ENCODE peak calls at places on chromosomes 13 and 19, in six cellular contexts. I is heart right ventricle; B is naive thymus-derived CD4-positive, alpha-beta T cell; C is CD4-positive, alpha-beta T cell; P is IMR-90; A is sigmoid colon. N is an unnamed sample.

GRCh38 chr13:31884556-31884955 is 145.2 kb downstream of the RXFP2 start:
- DNase-seq in I (no peak), B (no peak), C (no peak), P (no peak), A (no peak), N (no peak)

GRCh38 chr13:30033681-30034447 is 183.4 kb upstream of the UBL3 start:
- DNase-seq in I (no peak), B (no peak), C (no peak), P (peak), A (no peak), N (no peak)

GRCh38 chr13:48491423-48492122 is 41.3 kb downstream of the RCBTB2 start:
- DNase-seq in I (no peak), B (no peak), C (no peak), P (peak), A (no peak), N (no peak)

GRCh38 chr19:55694241-55694655 is 19.2 kb downstream of the EPN1 start:
- DNase-seq in I (no peak), B (no peak), C (no peak), P (no peak), A (no peak), N (peak)

GRCh38 chr19:18167975-18168645 is 5.5 kb upstream of the IFI30 start:
- DNase-seq in I (peak), B (peak), C (peak), P (peak), A (no peak), N (peak)

GRCh38 chr19:11141937-11142527 is 13.6 kb downstream of the SPC24 start:
- DNase-seq in I (no peak), B (no peak), C (no peak), P (no peak), A (no peak), N (no peak)

GRCh38 chr19:29811125-29812079 is at the start of gene CCNE1:
- DNase-seq in I (peak), B (peak), C (peak), P (peak), A (peak), N (peak)

GRCh38 chr19:12786950-12787349 is 4.3 kb upstream of the JUNB start:
- DNase-seq in I (no peak), B (no peak), C (no peak), P (no peak), A (no peak), N (no peak)

GRCh38 chr13:44231786-44232516 is 141.7 kb upstream of the SERP2 start:
- DNase-seq in I (peak), B (no peak), C (no peak), P (peak), A (peak), N (no peak)

GRCh38 chr19:33468361-33469170 is 53.0 kb downstream of the PEPD start:
- DNase-seq in I (no peak), B (no peak), C (no peak), P (peak), A (no peak), N (peak)

GRCh38 chr13:112990783-112991182 is 21.8 kb downstream of the MCF2L start:
- DNase-seq in I (no peak), B (no peak), C (no peak), P (no peak), A (no peak), N (no peak)

GRCh38 chr13:50715402-50716146 is 127.9 kb downstream of the DLEU7 start:
- DNase-seq in I (peak), B (no peak), C (no peak), P (no peak), A (peak), N (peak)

GRCh38 chr19:39360599-39360998 is 18.4 kb downstream of the SAMD4B start:
- DNase-seq in I (no peak), B (no peak), C (no peak), P (no peak), A (no peak), N (no peak)

GRCh38 chr19:46461537-46461936 is 9.8 kb downstream of the PNMA8A start:
- DNase-seq in I (no peak), B (no peak), C (no peak), P (no peak), A (no peak), N (no peak)

GRCh38 chr19:49101160-49101559 is 13.0 kb upstream of the LIN7B start:
- DNase-seq in I (no peak), B (no peak), C (no peak), P (no peak), A (no peak), N (no peak)

GRCh38 chr19:17719730-17720486 is 628 bp downstream of the MAP1S start:
- DNase-seq in I (peak), B (no peak), C (no peak), P (no peak), A (no peak), N (peak)

GRCh38 chr13:39512687-39513086 is 90.3 kb downstream of the LHFPL6 start:
- DNase-seq in I (no peak), B (no peak), C (no peak), P (no peak), A (no peak), N (no peak)

GRCh38 chr19:19170053-19170945 is at the start of gene MEF2B:
- DNase-seq in I (peak), B (peak), C (peak), P (peak), A (no peak), N (peak)

GRCh38 chr19:47190167-47190727 is 40.8 kb downstream of the BBC3 start:
- DNase-seq in I (peak), B (peak), C (peak), P (peak), A (peak), N (no peak)

GRCh38 chr19:31214086-31214485 is 135.2 kb downstream of the TSHZ3 start:
- DNase-seq in I (peak), B (peak), C (peak), P (peak), A (peak), N (peak)

GRCh38 chr19:47509973-47510372 is 4.9 kb downstream of the NAPA start:
- DNase-seq in I (no peak), B (no peak), C (no peak), P (no peak), A (peak), N (no peak)

GRCh38 chr13:107006646-107007045 is 438.7 kb upstream of the ARGLU1 start:
- DNase-seq in I (no peak), B (no peak), C (no peak), P (peak), A (no peak), N (no peak)

GRCh38 chr19:21202865-21203494 is 61.1 kb downstream of the ZNF431 start:
- DNase-seq in I (no peak), B (peak), C (peak), P (peak), A (no peak), N (no peak)

GRCh38 chr13:24627090-24627714 is 53.0 kb upstream of the ATP12A start:
- DNase-seq in I (no peak), B (no peak), C (no peak), P (no peak), A (no peak), N (no peak)

GRCh38 chr13:29922896-29923295 is 72.5 kb upstream of the UBL3 start:
- DNase-seq in I (no peak), B (no peak), C (no peak), P (peak), A (no peak), N (no peak)

GRCh38 chr13:40672310-40673060 is 6.0 kb upstream of the FOXO1 start:
- DNase-seq in I (no peak), B (no peak), C (no peak), P (peak), A (no peak), N (no peak)

GRCh38 chr19:20558011-20558410 is 7.6 kb downstream of the ZNF737 start:
- DNase-seq in I (peak), B (no peak), C (no peak), P (no peak), A (no peak), N (no peak)

GRCh38 chr19:30167206-30167903 is 204.8 kb upstream of the ZNF536 start:
- DNase-seq in I (no peak), B (no peak), C (no peak), P (no peak), A (no peak), N (no peak)

GRCh38 chr19:42095814-42096230 is 19.9 kb downstream of the ZNF574 start:
- DNase-seq in I (no peak), B (no peak), C (no peak), P (no peak), A (no peak), N (no peak)

GRCh38 chr13:107838592-107839161 is 376.7 kb downstream of the LIG4 start:
- DNase-seq in I (no peak), B (no peak), C (no peak), P (no peak), A (no peak), N (no peak)

GRCh38 chr19:18612772-18613588 is at the start of gene TMEM59L:
- DNase-seq in I (no peak), B (peak), C (no peak), P (no peak), A (no peak), N (peak)

GRCh38 chr19:55486971-55487883 is 1.0 kb upstream of the SSC5D start:
- DNase-seq in I (no peak), B (no peak), C (no peak), P (peak), A (peak), N (no peak)

GRCh38 chr13:51733656-51734334 is 70.2 kb downstream of the DHRS12 start:
- DNase-seq in I (no peak), B (no peak), C (no peak), P (peak), A (no peak), N (no peak)

GRCh38 chr13:40026174-40026585 is 370.7 kb downstream of the COG6 start:
- DNase-seq in I (no peak), B (peak), C (peak), P (peak), A (no peak), N (no peak)

GRCh38 chr19:7900931-7901330 is 2.7 kb upstream of the MAP2K7 start:
- DNase-seq in I (no peak), B (no peak), C (no peak), P (no peak), A (no peak), N (no peak)

GRCh38 chr13:111383591-111384440 is 63.4 kb downstream of the TEX29 start:
- DNase-seq in I (no peak), B (peak), C (no peak), P (no peak), A (no peak), N (peak)

GRCh38 chr19:54315956-54316355 is 3.0 kb upstream of the LILRA5 start:
- DNase-seq in I (no peak), B (no peak), C (no peak), P (no peak), A (no peak), N (no peak)

GRCh38 chr13:35906636-35907035 is 224.5 kb downstream of the DCLK1 start:
- DNase-seq in I (no peak), B (no peak), C (no peak), P (no peak), A (no peak), N (no peak)

GRCh38 chr13:53250272-53250875 is 221.8 kb downstream of the OLFM4 start:
- DNase-seq in I (no peak), B (peak), C (no peak), P (peak), A (no peak), N (no peak)

DNA sequence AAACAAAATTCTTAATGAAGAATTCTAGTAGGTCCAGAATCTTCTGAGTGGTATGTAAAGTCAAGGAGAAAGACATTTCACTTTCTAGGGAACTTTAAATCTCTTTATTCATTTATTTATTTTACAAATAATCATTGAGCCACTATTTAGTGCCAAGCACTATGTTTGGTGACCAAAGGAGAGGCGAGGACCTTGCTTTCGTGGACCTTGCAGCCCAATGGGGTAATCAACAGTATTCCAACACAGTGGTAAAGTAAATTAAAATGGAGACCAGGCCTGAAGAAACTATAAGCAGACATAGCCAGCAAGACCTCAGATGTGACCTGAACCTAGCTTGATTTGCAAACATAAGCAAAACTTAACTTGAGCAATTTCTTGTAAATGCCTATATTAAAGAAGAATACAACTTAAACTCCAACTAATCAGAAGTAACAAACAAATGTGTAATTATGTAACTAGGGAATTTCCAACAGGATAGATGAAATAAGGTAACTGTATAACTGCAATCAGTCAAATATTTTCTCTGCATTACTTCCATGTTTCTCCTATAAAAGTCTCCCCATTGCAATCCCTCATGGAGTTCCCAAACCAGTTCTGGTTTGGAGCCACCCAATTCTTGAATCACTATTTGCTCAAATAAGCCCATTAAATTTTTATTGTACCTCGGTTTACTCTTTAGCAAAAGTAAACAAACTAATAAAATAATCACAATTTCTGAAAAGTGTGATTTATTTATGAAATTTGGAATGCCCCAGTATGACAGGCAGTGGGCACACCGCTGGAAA is 67.6 kb downstream of the MBNL2 start:
- DNase-seq in I (no peak), B (no peak), C (no peak), P (no peak), A (no peak), N (no peak)
- H3K27ac ChIP-seq in I (no peak), B (no peak), C (no peak), P (no peak), A (peak), N (no peak)

GRCh38 chr19:37654118-37654517 is 1.1 kb downstream of the ZFP30 start:
- DNase-seq in I (no peak), B (peak), C (no peak), P (no peak), A (no peak), N (no peak)

GRCh38 chr19:37655689-37656491 is 625 bp upstream of the ZFP30 start:
- DNase-seq in I (peak), B (peak), C (peak), P (peak), A (peak), N (peak)

GRCh38 chr19:37654833-37655688 is at the start of gene ZFP30:
- DNase-seq in I (peak), B (peak), C (peak), P (peak), A (peak), N (peak)

DNA sequence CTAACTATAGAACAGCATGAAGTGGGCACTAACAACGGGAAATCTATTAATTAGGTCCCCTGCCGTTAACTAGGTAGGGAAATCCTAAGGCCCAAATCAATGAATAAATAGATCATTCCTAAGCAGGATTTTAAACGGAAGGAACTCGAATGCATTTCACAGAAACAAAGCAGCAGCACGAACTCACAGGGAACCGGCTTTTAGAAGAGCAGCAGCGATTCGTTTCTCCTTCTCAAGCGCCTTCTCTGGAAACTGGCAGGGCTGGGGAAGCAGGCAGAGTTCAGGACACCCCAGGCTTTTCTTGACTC is 786 bp downstream of the ZFP30 start:
- DNase-seq in I (no peak), B (peak), C (no peak), P (peak), A (no peak), N (no peak)
- H3K27ac ChIP-seq in I (peak), B (peak), C (no peak), P (peak), A (peak), N (no peak)

GRCh38 chr13:98910501-98910951 is 67.3 kb downstream of the DOCK9 start:
- DNase-seq in I (no peak), B (peak), C (peak), P (peak), A (no peak), N (no peak)
- H3K27ac ChIP-seq in I (peak), B (no peak), C (no peak), P (peak), A (no peak), N (peak)

GRCh38 chr19:4717966-4718701 is 5.5 kb downstream of the DPP9 start:
- DNase-seq in I (no peak), B (no peak), C (no peak), P (no peak), A (no peak), N (no peak)
- H3K27ac ChIP-seq in I (no peak), B (no peak), C (no peak), P (no peak), A (no peak), N (no peak)

GRCh38 chr19:51501594-51502263 is at the start of gene SIGLEC12:
- DNase-seq in I (no peak), B (no peak), C (no peak), P (no peak), A (peak), N (peak)
- H3K27ac ChIP-seq in I (no peak), B (no peak), C (no peak), P (no peak), A (no peak), N (no peak)

DNA sequence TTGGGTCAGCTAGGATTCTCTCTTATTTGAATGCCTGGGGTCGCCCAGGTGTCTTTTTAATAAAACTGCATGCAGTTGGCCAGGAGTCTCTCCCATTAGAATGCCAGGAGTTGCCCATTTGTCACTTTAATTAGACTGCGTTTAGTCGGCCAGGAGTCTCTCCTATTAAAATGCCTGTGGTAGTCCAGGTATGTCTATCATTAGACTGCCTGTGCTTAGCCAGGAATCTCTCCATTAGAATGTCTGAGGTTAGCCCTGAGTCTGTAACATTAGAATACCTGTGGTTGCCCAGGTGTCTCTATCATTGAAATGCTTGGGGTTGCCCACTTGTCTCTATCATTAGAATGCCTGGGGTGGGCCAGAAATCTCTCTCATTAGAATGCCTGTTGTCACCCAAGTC is 1470.9 kb downstream of the UQCRFS1 start:
- DNase-seq in I (no peak), B (no peak), C (no peak), P (no peak), A (no peak), N (no peak)
- H3K27ac ChIP-seq in I (no peak), B (no peak), C (no peak), P (no peak), A (no peak), N (no peak)

GRCh38 chr19:1258161-1258492 is 9.7 kb downstream of the MIDN start:
- DNase-seq in I (no peak), B (no peak), C (no peak), P (no peak), A (no peak), N (peak)
- H3K27ac ChIP-seq in I (peak), B (peak), C (peak), P (peak), A (peak), N (peak)